ENCODE peak calls at places on chromosomes 6 and 20, in five cellular contexts. A, W, V, B and Z are unnamed samples.

GRCh38 chr6:14464049-14464448 is 346.5 kb downstream of the CD83 start:
- DNase-seq in V (no peak), W (no peak), B (no peak), A (no peak), Z (peak)

GRCh38 chr6:73774311-73774766 is 78.3 kb downstream of the CD109 start:
- DNase-seq in W (peak), A (no peak), V (peak), B (no peak), Z (peak)

GRCh38 chr6:135722182-135722581 is 129.3 kb upstream of the PDE7B start:
- DNase-seq in B (no peak), V (no peak), A (no peak), W (no peak), Z (no peak)

GRCh38 chr6:125546827-125547226 is 202.6 kb upstream of the HEY2 start:
- DNase-seq in B (no peak), A (no peak), V (no peak), W (no peak), Z (no peak)

GRCh38 chr6:145490068-145490467 is 245.3 kb downstream of the EPM2A start:
- DNase-seq in B (no peak), W (no peak), A (no peak), V (no peak), Z (no peak)

GRCh38 chr6:41823178-41823577 is 35.7 kb downstream of the TOMM6 start:
- DNase-seq in A (no peak), W (no peak), B (no peak), V (no peak), Z (no peak)

GRCh38 chr6:34519971-34520644 is 36.0 kb downstream of the SPDEF start:
- DNase-seq in W (no peak), B (no peak), V (no peak), A (no peak), Z (no peak)

GRCh38 chr20:25203891-25204320 is 8.4 kb downstream of the ENTPD6 start:
- DNase-seq in W (no peak), V (no peak), A (no peak), B (no peak), Z (no peak)

GRCh38 chr20:36971103-36971502 is 19.6 kb upstream of the SAMHD1 start:
- DNase-seq in B (no peak), A (no peak), W (no peak), V (no peak), Z (no peak)

GRCh38 chr6:142265476-142265875 is 36.3 kb upstream of the ADGRG6 start:
- DNase-seq in W (no peak), B (no peak), V (no peak), A (no peak), Z (no peak)